ENCODE peak calls at places on chromosomes 3 and 15, in four cellular contexts. Q is HepG2, X is K562, Y is GM12878. C is an unnamed sample.

GRCh38 chr3:61813656-61814055 is 252.3 kb downstream of the PTPRG start:
- DNase-seq in Q (no peak), X (no peak), Y (no peak), C (no peak)

GRCh38 chr3:23035927-23036640 is 167.0 kb upstream of the UBE2E2 start:
- DNase-seq in Q (peak; percentile 31), X (no peak), Y (no peak), C (no peak)

GRCh38 chr15:63998489-63998888 is 47.8 kb downstream of the DAPK2 start:
- DNase-seq in Q (no peak), X (no peak), Y (no peak), C (no peak)

GRCh38 chr3:23805228-23805880 is 401 bp upstream of the UBE2E1 start:
- DNase-seq in Q (peak; percentile 9), X (no peak), Y (no peak), C (no peak)

GRCh38 chr15:48667701-48668100 is 22.2 kb upstream of the FBN1 start:
- DNase-seq in Q (no peak), X (no peak), Y (no peak), C (no peak)

GRCh38 chr3:50138266-50139230 is 16.6 kb upstream of the SEMA3F start:
- DNase-seq in Q (no peak), X (no peak), Y (no peak), C (no peak)

GRCh38 chr3:14784087-14784596 is 34.6 kb upstream of the FGD5 start:
- DNase-seq in Q (no peak), X (no peak), Y (no peak), C (no peak)

GRCh38 chr3:74692-75243 is 121.8 kb upstream of the CHL1 start:
- DNase-seq in Q (no peak), X (no peak), Y (no peak), C (no peak)

GRCh38 chr3:190265795-190266194 is 56.5 kb downstream of the CLDN1 start:
- DNase-seq in Q (no peak), X (no peak), Y (no peak), C (no peak)
- TF ChIP-seq TARDBP in Q (no peak), X (no peak), Y (no peak), C (no peak)

GRCh38 chr3:52195823-52196331 is 2.1 kb upstream of the ALAS1 start:
- DNase-seq in Q (peak; percentile 61), X (no peak), Y (no peak), C (no peak)
- TF ChIP-seq TARDBP in Q (no peak), X (no peak), Y (no peak), C (no peak)

DNA sequence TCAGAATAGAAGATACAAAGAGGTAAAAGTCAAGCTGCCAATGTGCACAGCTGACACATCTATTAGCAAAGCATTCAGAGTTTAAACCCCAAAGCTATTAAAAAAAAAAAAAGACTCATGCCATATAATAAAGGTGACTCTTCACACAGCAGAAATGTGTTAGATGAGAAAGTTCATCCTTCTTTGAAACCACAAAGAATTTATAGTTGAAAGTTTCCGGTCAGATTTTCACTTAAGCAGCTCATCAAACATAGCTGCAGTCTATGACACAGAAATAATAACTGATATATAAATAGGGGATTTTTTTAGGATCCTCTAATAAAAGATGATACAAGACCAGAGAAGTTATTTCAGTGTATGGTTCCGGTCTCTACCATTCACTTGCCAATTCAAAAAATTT is 76.6 kb downstream of the WWTR1 start:
- DNase-seq in Q (no peak), X (no peak), Y (no peak), C (no peak)
- TF ChIP-seq TARDBP in Q (no peak), X (no peak), Y (no peak), C (no peak)

GRCh38 chr3:11517601-11518000 is 126.1 kb downstream of the VGLL4 start:
- DNase-seq in Q (no peak), X (no peak), Y (no peak), C (no peak)

GRCh38 chr3:11510001-11510760 is 133.5 kb downstream of the VGLL4 start:
- DNase-seq in Q (no peak), X (peak; percentile 28), Y (no peak), C (no peak)

GRCh38 chr3:11509175-11510000 is 134.3 kb downstream of the VGLL4 start:
- DNase-seq in Q (peak; percentile 31), X (peak; percentile 79), Y (no peak), C (peak; percentile 79)

GRCh38 chr3:11513817-11514135 is 129.9 kb downstream of the VGLL4 start:
- DNase-seq in Q (no peak), X (no peak), Y (no peak), C (no peak)

GRCh38 chr3:11514191-11514770 is 129.4 kb downstream of the VGLL4 start:
- DNase-seq in Q (peak; percentile 54), X (no peak), Y (no peak), C (no peak)
- TF ChIP-seq TARDBP in Q (no peak), X (no peak), Y (no peak), C (no peak)